ENCODE peak calls at places on chromosomes 7 and 10, in nine cellular contexts. E, Z, H, L, I, X, J, C and T are unnamed samples.

GRCh38 chr7:254337-255037 is 35.5 kb upstream of the FOXL3 start:
- DNase-seq in I (no peak), Z (peak; percentile 36), J (no peak), H (peak; percentile 75), E (no peak), C (no peak), L (no peak), X (no peak), T (no peak)

GRCh38 chr7:27714831-27715444 is 25.0 kb upstream of the TAX1BP1 start:
- DNase-seq in E (no peak), L (no peak), I (no peak), Z (no peak), C (no peak), X (no peak), H (peak; percentile 60), J (peak; percentile 40), T (no peak)

GRCh38 chr10:132984801-132985545 is 42.6 kb upstream of the CFAP46 start:
- DNase-seq in X (no peak), Z (peak; percentile 62), I (no peak), C (no peak), L (no peak), J (no peak), H (peak; percentile 93), E (no peak), T (no peak)

GRCh38 chr7:2522780-2523433 is 3.3 kb downstream of the LFNG start:
- DNase-seq in C (no peak), X (no peak), J (peak; percentile 64), L (no peak), E (no peak), I (peak; percentile 96), H (peak; percentile 100), Z (no peak), T (no peak)

GRCh38 chr7:40455485-40455884 is 320.7 kb downstream of the SUGCT start:
- DNase-seq in L (no peak), X (no peak), Z (no peak), H (no peak), E (no peak), J (peak; percentile 82), I (no peak), C (no peak), T (no peak)

GRCh38 chr7:30799976-30800661 is 28.9 kb downstream of the MINDY4 start:
- DNase-seq in H (peak; percentile 57), C (no peak), J (no peak), X (no peak), Z (no peak), I (no peak), E (no peak), L (no peak), T (no peak)

GRCh38 chr7:122864016-122864415 is 22.2 kb downstream of the CADPS2 start:
- DNase-seq in J (peak; percentile 30), I (no peak), H (peak; percentile 38), Z (no peak), X (no peak), E (no peak), C (no peak), L (no peak), T (no peak)

GRCh38 chr7:18762189-18762588 is 266.6 kb downstream of the HDAC9 start:
- DNase-seq in H (peak; percentile 62), I (no peak), Z (no peak), C (peak; percentile 44), X (no peak), E (no peak), J (peak; percentile 93), L (no peak), T (no peak)

GRCh38 chr10:14648936-14649335 is 125.8 kb downstream of the FAM107B start:
- DNase-seq in I (peak; percentile 93), H (no peak), E (no peak), J (no peak), C (no peak), Z (no peak), L (no peak), X (no peak), T (no peak)

GRCh38 chr10:78290131-78290750 is 256.6 kb downstream of the RPS24 start:
- DNase-seq in I (no peak), X (no peak), Z (no peak), L (no peak), C (no peak), E (no peak), H (no peak), J (no peak), T (no peak)

GRCh38 chr7:99325597-99326407 is at the start of gene ARPC1A:
- DNase-seq in X (peak; percentile 83), E (peak; percentile 92), I (peak; percentile 86), L (peak; percentile 21), H (peak; percentile 98), C (peak; percentile 93), Z (peak; percentile 97), J (peak; percentile 97), T (peak; percentile 93)

GRCh38 chr7:17229257-17229656 is 69.2 kb upstream of the AHR start:
- DNase-seq in H (no peak), X (no peak), Z (no peak), E (no peak), L (no peak), I (no peak), C (no peak), J (no peak), T (no peak)

GRCh38 chr10:112658900-112659328 is 211.9 kb downstream of the VTI1A start:
- DNase-seq in C (no peak), I (peak; percentile 85), H (no peak), E (no peak), L (no peak), Z (no peak), J (peak; percentile 84), X (no peak), T (no peak)

GRCh38 chr10:33234779-33235178 is 99.7 kb downstream of the NRP1 start:
- DNase-seq in Z (peak; percentile 79), H (no peak), C (no peak), L (no peak), I (no peak), J (peak; percentile 42), E (no peak), X (no peak), T (no peak)

GRCh38 chr7:156534925-156535324 is 105.6 kb upstream of the RNF32 start:
- DNase-seq in C (no peak), X (no peak), L (no peak), Z (no peak), J (no peak), E (no peak), I (no peak), H (no peak), T (no peak)
- TF ChIP-seq CTCF in C (no peak), X (no peak), L (no peak), Z (no peak), J (no peak), E (no peak), I (no peak), H (no peak), T (no peak)

DNA sequence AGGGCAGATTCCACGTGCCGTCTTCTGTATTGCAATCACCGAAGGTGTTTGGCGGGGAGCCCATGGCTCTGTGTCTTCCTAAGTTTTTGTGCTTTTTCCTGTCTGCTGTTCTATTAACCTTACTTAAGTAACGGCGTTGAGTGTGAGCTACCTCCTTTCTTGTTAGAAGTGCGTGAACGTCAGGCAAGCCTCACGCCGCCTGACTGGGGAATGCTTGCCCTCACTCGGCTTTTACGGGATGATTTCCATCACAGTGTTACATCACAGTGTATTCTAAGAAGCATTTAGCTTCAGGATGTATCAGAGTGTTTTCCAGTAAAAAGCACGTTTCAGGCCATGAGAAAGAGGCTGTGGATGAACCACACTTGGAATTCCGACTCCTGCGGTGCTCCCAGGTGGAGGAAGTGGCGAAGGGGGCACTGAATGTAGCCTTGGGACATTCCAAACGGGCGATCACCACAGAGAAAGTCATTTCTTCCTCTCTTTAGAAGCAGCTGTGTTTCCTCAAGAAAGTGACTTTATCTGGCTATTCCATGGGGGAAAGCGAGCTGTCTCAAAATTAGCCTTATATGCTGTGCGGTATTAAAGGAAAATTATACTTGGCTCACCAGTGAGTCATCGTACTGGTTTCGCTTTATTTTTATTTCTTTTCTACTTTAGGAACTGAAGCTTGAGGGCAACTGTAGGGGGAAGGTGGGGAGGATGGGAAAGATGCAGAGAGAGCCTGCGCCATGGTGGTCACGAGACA is 290.7 kb downstream of the KLF6 start:
- DNase-seq in C (no peak), Z (no peak), H (no peak), X (no peak), I (no peak), L (no peak), J (peak; percentile 55), E (no peak), T (no peak)
- TF ChIP-seq CTCF in C (no peak), Z (no peak), H (no peak), X (no peak), I (no peak), L (no peak), J (no peak), E (no peak), T (no peak)

DNA sequence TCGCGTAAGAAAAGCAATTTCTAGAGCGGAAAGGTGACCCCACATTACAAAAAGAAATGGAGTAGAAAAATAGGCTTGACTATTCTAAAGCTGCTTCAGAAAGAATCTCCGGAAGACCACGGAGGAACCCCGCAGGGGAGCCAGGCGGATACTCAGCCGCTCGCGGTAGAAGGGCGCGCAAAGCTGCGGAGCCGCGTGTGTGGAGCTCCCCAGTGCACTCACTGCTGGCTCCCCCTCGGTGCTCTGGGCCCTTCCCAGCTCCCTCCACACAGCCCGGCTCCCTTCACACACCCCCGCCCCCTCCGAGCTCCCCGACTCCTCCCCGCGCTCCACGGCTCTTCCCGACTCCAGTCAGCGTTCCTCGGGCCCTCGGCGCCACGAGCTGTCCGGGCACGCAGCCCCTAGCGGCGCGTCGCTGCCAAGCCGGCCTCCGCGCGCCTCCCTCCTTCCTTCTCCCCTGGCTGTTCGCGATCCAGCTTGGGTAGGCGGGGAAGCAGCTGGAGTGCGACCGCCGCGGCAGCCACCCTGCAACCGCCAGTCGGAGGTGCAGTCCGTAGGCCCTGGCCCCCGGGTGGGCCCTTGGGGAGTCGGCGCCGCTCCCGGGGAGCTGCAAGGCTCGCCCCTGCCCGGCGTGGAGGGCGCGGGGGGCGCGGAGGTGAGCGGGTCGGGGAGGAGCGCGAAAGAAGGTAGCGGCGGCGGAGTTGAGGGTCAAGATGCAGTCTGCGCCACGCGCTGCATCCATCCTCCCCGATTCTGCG is at the start of gene STEAP2:
- DNase-seq in C (peak; percentile 95), L (peak; percentile 20), I (peak; percentile 75), E (peak; percentile 90), X (peak; percentile 45), H (peak; percentile 94), J (peak; percentile 94), Z (peak; percentile 97), T (peak; percentile 15)
- TF ChIP-seq CTCF in C (peak; percentile 77), L (peak; percentile 64), I (peak; percentile 79), E (no peak), X (peak; percentile 43), H (peak; percentile 53), J (peak; percentile 52), Z (peak; percentile 37), T (no peak)

DNA sequence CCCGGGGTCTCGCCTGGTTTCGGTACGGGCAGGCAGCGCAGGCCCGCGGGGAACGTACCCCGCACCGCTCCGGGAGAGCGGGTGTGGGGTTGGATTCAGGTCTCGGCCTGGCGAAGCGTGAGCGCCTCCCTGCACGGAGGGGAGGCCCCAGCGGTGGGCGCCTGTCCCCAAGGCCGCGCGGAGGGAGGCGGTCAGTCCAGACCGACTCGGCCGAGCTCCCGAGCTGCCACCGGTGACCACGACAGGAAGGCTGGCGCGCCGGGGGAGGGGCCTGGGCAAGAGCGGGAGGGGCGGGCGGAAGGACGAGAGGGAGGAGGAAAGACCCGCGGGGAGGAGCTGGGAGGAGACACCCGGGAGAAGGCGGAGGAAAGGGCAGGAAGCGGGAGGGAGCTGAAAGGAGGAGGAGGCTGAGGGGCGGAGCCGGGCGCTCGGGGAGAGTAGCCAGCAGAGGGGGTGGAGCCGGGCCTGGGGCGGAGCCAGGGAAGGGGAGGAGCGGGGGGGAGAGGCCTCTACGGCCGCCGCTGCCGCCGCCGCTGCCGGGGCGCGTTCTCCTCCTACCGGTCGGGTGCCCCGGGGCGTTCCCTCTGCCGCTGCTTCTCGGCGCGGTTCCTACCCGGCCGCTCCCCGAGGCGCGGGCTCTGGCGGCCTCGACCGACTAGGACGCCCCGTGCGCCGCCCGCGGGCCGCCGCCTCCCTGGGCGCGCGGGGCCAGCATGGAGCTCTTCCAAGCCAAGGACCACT is at the start of gene INPP5F:
- DNase-seq in Z (peak; percentile 100), I (peak; percentile 89), H (peak; percentile 100), J (peak; percentile 98), L (peak; percentile 95), E (peak; percentile 99), C (peak; percentile 98), X (peak; percentile 99), T (peak; percentile 96)
- TF ChIP-seq CTCF in Z (peak; percentile 17), I (peak; percentile 33), H (no peak), J (no peak), L (no peak), E (no peak), C (no peak), X (peak; percentile 32), T (no peak)